ENCODE peak calls at places on chromosomes 5 and 9, in seven cellular contexts. R is NCI-H1105; B is GM12865; X is activated CD8-positive, alpha-beta memory T cell treated with anti-CD3 and anti-CD28 coated beads, Interleukin-2, amount 50 U/mL, for 4 hours; P is AG04450; M is colonic mucosa; Z is upper lobe of left lung. F is an unnamed sample.

GRCh38 chr5:132498152-132498551 is 7.6 kb upstream of the IRF1 start:
- DNase-seq in Z (peak), X (no peak), P (no peak), R (no peak), B (no peak), M (peak), F (no peak)

GRCh38 chr5:135426102-135427082 is 20.8 kb downstream of the DCANP1 start:
- DNase-seq in Z (no peak), M (no peak), B (peak), R (peak), P (no peak), X (no peak), F (no peak)

GRCh38 chr5:16727937-16728336 is 111.1 kb upstream of the RETREG1 start:
- DNase-seq in M (peak), B (peak), X (no peak), P (no peak), R (peak), Z (peak), F (no peak)

GRCh38 chr9:29865764-29866313 is 2292.6 kb upstream of the C9orf72 start:
- DNase-seq in X (no peak), P (no peak), M (no peak), B (no peak), R (no peak), Z (no peak), F (no peak)

GRCh38 chr9:19185191-19185590 is 45.3 kb upstream of the DENND4C start:
- DNase-seq in P (no peak), Z (no peak), B (no peak), X (no peak), M (no peak), R (no peak), F (no peak)

GRCh38 chr9:121976751-121977150 is 116.4 kb downstream of the TTLL11 start:
- DNase-seq in B (no peak), Z (no peak), M (no peak), P (no peak), R (no peak), X (no peak), F (no peak)

GRCh38 chr5:80474929-80475328 is 13.0 kb upstream of the FAM151B start:
- DNase-seq in X (no peak), Z (no peak), B (no peak), M (no peak), R (no peak), P (no peak), F (no peak)

GRCh38 chr9:112233769-112234168 is 58.7 kb upstream of the SUSD1 start:
- DNase-seq in Z (no peak), B (no peak), R (no peak), M (no peak), X (no peak), P (peak), F (peak)

GRCh38 chr5:131394128-131394527 is 130.3 kb downstream of the CDC42SE2 start:
- DNase-seq in Z (peak), B (peak), P (no peak), R (no peak), X (no peak), M (no peak), F (peak)

GRCh38 chr5:134554319-134555222 is 29.1 kb downstream of the JADE2 start:
- DNase-seq in Z (peak), B (peak), M (peak), X (peak), P (peak), R (no peak), F (peak)

GRCh38 chr9:127664678-127665507 is 41.9 kb upstream of the CFAP157 start:
- DNase-seq in P (no peak), Z (no peak), M (no peak), B (no peak), R (no peak), X (no peak), F (peak)

GRCh38 chr9:97983524-97984187 is 515 bp downstream of the ANP32B start:
- DNase-seq in P (no peak), B (peak), X (peak), M (peak), R (peak), Z (peak), F (no peak)

GRCh38 chr5:147484708-147485020 is 25.2 kb downstream of the DPYSL3 start:
- DNase-seq in P (no peak), Z (no peak), M (no peak), R (no peak), X (no peak), B (no peak), F (no peak)

GRCh38 chr9:120138955-120139354 is 441.0 kb downstream of the CDK5RAP2 start:
- DNase-seq in R (no peak), M (no peak), B (no peak), P (no peak), X (no peak), Z (no peak), F (no peak)

GRCh38 chr5:111730659-111731382 is 26.2 kb downstream of the NREP start:
- DNase-seq in B (no peak), R (no peak), P (no peak), M (no peak), X (no peak), Z (peak), F (no peak)

GRCh38 chr9:133141833-133142594 is 21.0 kb upstream of the RALGDS start:
- DNase-seq in X (peak), P (no peak), R (no peak), Z (peak), M (no peak), B (peak), F (no peak)

GRCh38 chr9:16184964-16185646 is 632.3 kb downstream of the CCDC171 start:
- DNase-seq in R (no peak), P (no peak), B (peak), M (no peak), Z (no peak), X (no peak), F (no peak)

GRCh38 chr5:147467973-147468508 is 41.8 kb downstream of the DPYSL3 start:
- DNase-seq in B (no peak), R (no peak), P (no peak), M (no peak), X (no peak), Z (no peak), F (no peak)

GRCh38 chr5:101677961-101678360 is 618.1 kb downstream of the SLCO4C1 start:
- DNase-seq in R (no peak), B (no peak), Z (no peak), X (no peak), M (no peak), P (no peak), F (no peak)

GRCh38 chr5:57441557-57441956 is 41.1 kb downstream of the ACTBL2 start:
- DNase-seq in B (no peak), Z (no peak), P (peak), M (no peak), X (no peak), R (no peak), F (peak)

GRCh38 chr9:31253800-31254762 is 1130.4 kb upstream of the ACO1 start:
- DNase-seq in R (no peak), B (no peak), X (no peak), Z (no peak), M (no peak), P (no peak), F (no peak)

GRCh38 chr5:139822553-139823425 is 27.2 kb downstream of the PSD2 start:
- DNase-seq in P (no peak), X (peak), M (no peak), Z (no peak), B (no peak), R (no peak), F (no peak)

GRCh38 chr5:87541033-87541432 is 128.3 kb upstream of the CCNH start:
- DNase-seq in P (no peak), M (peak), X (no peak), Z (no peak), B (peak), R (peak), F (peak)

GRCh38 chr5:31771045-31771444 is 132.1 kb downstream of the PDZD2 start:
- DNase-seq in Z (no peak), B (peak), M (no peak), R (no peak), X (no peak), P (no peak), F (no peak)

GRCh38 chr9:13215791-13216554 is 63.5 kb downstream of the MPDZ start:
- DNase-seq in P (no peak), R (no peak), M (no peak), Z (no peak), X (no peak), B (no peak), F (no peak)

GRCh38 chr5:92513067-92513466 is 1068.0 kb downstream of the NR2F1-AS1 start:
- DNase-seq in P (no peak), Z (no peak), X (no peak), B (no peak), R (no peak), M (no peak), F (no peak)

GRCh38 chr5:139285651-139286392 is 7.7 kb upstream of the MATR3 start:
- DNase-seq in R (no peak), Z (no peak), P (no peak), M (no peak), B (no peak), X (no peak), F (no peak)

GRCh38 chr5:10656176-10656830 is 92.4 kb downstream of the ANKRD33B start:
- DNase-seq in B (no peak), P (no peak), M (no peak), Z (no peak), X (no peak), R (no peak), F (no peak)

GRCh38 chr5:52392321-52392720 is 395.4 kb upstream of the ITGA1 start:
- DNase-seq in B (no peak), X (no peak), R (no peak), P (no peak), Z (no peak), M (no peak), F (no peak)

GRCh38 chr5:34673463-34674125 is 17.5 kb downstream of the RAI14 start:
- DNase-seq in P (no peak), B (no peak), R (no peak), Z (no peak), M (no peak), X (no peak), F (no peak)

GRCh38 chr9:114681594-114682332 is at the start of gene TEX48:
- DNase-seq in R (peak), B (peak), X (peak), Z (peak), P (no peak), M (peak), F (peak)

GRCh38 chr9:73680831-73681230 is 529.2 kb downstream of the ANXA1 start:
- DNase-seq in X (no peak), Z (no peak), P (no peak), R (no peak), M (no peak), B (no peak), F (no peak)

GRCh38 chr9:121283072-121283398 is 15.1 kb downstream of the GSN start:
- DNase-seq in R (no peak), B (no peak), Z (no peak), M (no peak), P (no peak), X (no peak), F (no peak)

GRCh38 chr9:973295-973842 is 3.1 kb upstream of the DMRT3 start:
- DNase-seq in R (no peak), P (no peak), B (no peak), M (no peak), Z (no peak), X (no peak), F (no peak)

GRCh38 chr5:62538017-62538942 is 40.3 kb upstream of the LRRC70 start:
- DNase-seq in R (no peak), M (no peak), P (peak), X (no peak), Z (no peak), B (peak), F (peak)

GRCh38 chr5:17604951-17605350 is 968 bp downstream of the TAF11L11 start:
- DNase-seq in P (no peak), R (no peak), M (no peak), B (no peak), Z (no peak), X (no peak), F (no peak)